ENCODE peak calls at places on chromosomes 12 and 14, in seven cellular contexts. I, V, T, K, U, Q and F are unnamed samples.

GRCh38 chr12:94873368-94874085 is 130.0 kb downstream of the NDUFA12 start:
- DNase-seq in I (no peak), V (no peak), T (no peak), K (peak; percentile 10), U (no peak), Q (no peak), F (no peak)

GRCh38 chr12:129903956-129904769 is at the start of gene TMEM132D:
- DNase-seq in I (no peak), V (no peak), T (no peak), K (no peak), U (no peak), Q (no peak), F (no peak)

GRCh38 chr12:2324375-2324774 is 271.6 kb downstream of the CACNA1C start:
- DNase-seq in I (no peak), V (no peak), T (no peak), K (peak; percentile 81), U (peak; percentile 37), Q (no peak), F (no peak)

GRCh38 chr12:116910645-116911449 is at the start of gene FBXW8:
- DNase-seq in I (peak; percentile 61), V (peak; percentile 64), T (peak; percentile 76), K (peak; percentile 84), U (peak; percentile 72), Q (no peak), F (peak; percentile 49)

GRCh38 chr14:85471744-85472143 is 58.2 kb upstream of the FLRT2 start:
- DNase-seq in I (no peak), V (no peak), T (peak; percentile 91), K (peak; percentile 100), U (peak; percentile 98), Q (no peak), F (no peak)

GRCh38 chr12:45279916-45280547 is 64.1 kb downstream of the ANO6 start:
- DNase-seq in I (no peak), V (no peak), T (no peak), K (peak; percentile 41), U (no peak), Q (no peak), F (no peak)

GRCh38 chr12:101924647-101925046 is 47.3 kb downstream of the DRAM1 start:
- DNase-seq in I (no peak), V (no peak), T (peak; percentile 29), K (no peak), U (no peak), Q (no peak), F (no peak)

GRCh38 chr12:57261385-57261784 is 10.4 kb upstream of the STAC3 start:
- DNase-seq in I (no peak), V (no peak), T (no peak), K (no peak), U (no peak), Q (no peak), F (no peak)

GRCh38 chr14:96464136-96464535 is 38.0 kb upstream of the PAPOLA start:
- DNase-seq in I (no peak), V (no peak), T (no peak), K (no peak), U (no peak), Q (no peak), F (no peak)

GRCh38 chr12:96502477-96502876 is 13.1 kb downstream of the CFAP54 start:
- DNase-seq in I (no peak), V (no peak), T (peak; percentile 38), K (peak; percentile 61), U (no peak), Q (no peak), F (no peak)

GRCh38 chr14:68906439-68906838 is 72.7 kb downstream of the ACTN1 start:
- DNase-seq in I (no peak), V (no peak), T (no peak), K (no peak), U (no peak), Q (no peak), F (no peak)

GRCh38 chr14:97251423-97252155 is 454.4 kb downstream of the VRK1 start:
- DNase-seq in I (no peak), V (no peak), T (no peak), K (no peak), U (no peak), Q (no peak), F (no peak)

GRCh38 chr14:38948576-38948975 is 154.5 kb downstream of the SEC23A start:
- DNase-seq in I (no peak), V (no peak), T (no peak), K (no peak), U (no peak), Q (no peak), F (no peak)

GRCh38 chr12:108679282-108679681 is 45.6 kb upstream of the SELPLG start:
- DNase-seq in I (no peak), V (no peak), T (no peak), K (no peak), U (no peak), Q (no peak), F (no peak)

GRCh38 chr12:131896080-131896810 is 1.8 kb downstream of the ULK1 start:
- DNase-seq in I (peak; percentile 63), V (peak; percentile 85), T (peak; percentile 93), K (peak; percentile 94), U (peak; percentile 89), Q (peak; percentile 90), F (no peak)

GRCh38 chr14:74425525-74426201 is 347 bp downstream of the SYNDIG1L start:
- DNase-seq in I (peak; percentile 33), V (no peak), T (peak; percentile 13), K (peak; percentile 26), U (no peak), Q (no peak), F (no peak)

GRCh38 chr12:52391618-52392002 is 6.2 kb upstream of the KRT84 start:
- DNase-seq in I (no peak), V (peak; percentile 80), T (peak; percentile 33), K (peak; percentile 15), U (no peak), Q (no peak), F (no peak)

GRCh38 chr12:16568873-16569272 is 37.1 kb downstream of the LMO3 start:
- DNase-seq in I (no peak), V (no peak), T (peak; percentile 42), K (peak; percentile 56), U (no peak), Q (no peak), F (no peak)

GRCh38 chr14:50821471-50822464 is 9.2 kb downstream of the NIN start:
- DNase-seq in I (peak; percentile 48), V (no peak), T (no peak), K (no peak), U (no peak), Q (no peak), F (no peak)